ENCODE peak calls at places on chromosomes 5 and 9, in four cellular contexts. F is WTC11, O is HepG2, I is K562. T is an unnamed sample.

GRCh38 chr5:135375040-135375439 is 24.0 kb downstream of the MACROH2A1 start:
- DNase-seq in I (no peak), O (no peak), F (no peak), T (no peak)

GRCh38 chr5:39616131-39616530 is 191.4 kb upstream of the DAB2 start:
- DNase-seq in I (no peak), O (no peak), F (no peak), T (no peak)

GRCh38 chr5:119411935-119412623 is 40.2 kb upstream of the HSD17B4 start:
- DNase-seq in F (peak; percentile 48), O (peak; percentile 57), I (peak; percentile 73), T (peak; percentile 71)

GRCh38 chr5:172715931-172716682 is 54.9 kb downstream of the DUSP1 start:
- DNase-seq in O (peak; percentile 43), I (peak; percentile 52), F (no peak), T (no peak)

GRCh38 chr5:106205916-106206571 is 1464.7 kb downstream of the EFNA5 start:
- DNase-seq in F (no peak), I (no peak), O (no peak), T (no peak)

GRCh38 chr9:26301046-26301445 is 591.6 kb downstream of the CAAP1 start:
- DNase-seq in O (no peak), F (no peak), I (no peak), T (no peak)

GRCh38 chr9:19138084-19138483 is 10.8 kb upstream of the PLIN2 start:
- DNase-seq in F (no peak), I (no peak), O (no peak), T (no peak)

GRCh38 chr9:121645003-121645402 is 6.4 kb upstream of the DAB2IP start:
- DNase-seq in O (no peak), F (no peak), I (no peak), T (no peak)

GRCh38 chr5:88743231-88743879 is 139.6 kb downstream of the MEF2C start:
- DNase-seq in F (no peak), I (peak; percentile 35), O (no peak), T (peak; percentile 22)

GRCh38 chr9:120299785-120300184 is 280.2 kb downstream of the CDK5RAP2 start:
- DNase-seq in F (peak; percentile 36), I (no peak), O (no peak), T (no peak)

GRCh38 chr5:1830571-1831228 is 29.5 kb downstream of the NDUFS6 start:
- DNase-seq in F (no peak), I (no peak), O (no peak), T (no peak)

GRCh38 chr9:134344068-134344820 is 18.0 kb downstream of the RXRA start:
- DNase-seq in O (no peak), F (peak; percentile 46), I (peak; percentile 66), T (no peak)

GRCh38 chr9:114130141-114130540 is 25.2 kb upstream of the COL27A1 start:
- DNase-seq in F (no peak), O (no peak), I (no peak), T (no peak)

GRCh38 chr9:104903609-104904008 is 24.3 kb downstream of the ABCA1 start:
- DNase-seq in O (peak; percentile 38), I (no peak), F (no peak), T (peak; percentile 32)

GRCh38 chr5:96432245-96433065 is 593 bp downstream of the PCSK1 start:
- DNase-seq in I (no peak), O (no peak), F (peak; percentile 55), T (peak; percentile 13)

GRCh38 chr5:179497636-179498365 is 52.6 kb upstream of the RUFY1 start:
- DNase-seq in I (no peak), O (no peak), F (no peak), T (no peak)

GRCh38 chr5:1881273-1881586 is 1.5 kb downstream of the IRX4 start:
- DNase-seq in F (peak; percentile 76), O (no peak), I (peak; percentile 57), T (no peak)

GRCh38 chr5:9888517-9888916 is 258.4 kb upstream of the TAS2R1 start:
- DNase-seq in O (no peak), F (no peak), I (no peak), T (no peak)

GRCh38 chr9:137971477-137972138 is 94.0 kb downstream of the CACNA1B start:
- DNase-seq in O (no peak), I (no peak), F (no peak), T (no peak)

GRCh38 chr5:95809414-95809960 is 13.0 kb downstream of the GLRX start:
- DNase-seq in F (no peak), O (no peak), I (no peak), T (no peak)

GRCh38 chr5:127358274-127358673 is 67.7 kb downstream of the MEGF10 start:
- DNase-seq in F (no peak), O (no peak), I (no peak), T (no peak)

GRCh38 chr5:155983954-155984353 is 343.0 kb upstream of the SGCD start:
- DNase-seq in I (no peak), F (no peak), O (no peak), T (no peak)

GRCh38 chr5:38553001-38553521 is 3.4 kb downstream of the LIFR start:
- DNase-seq in I (no peak), F (no peak), O (no peak), T (no peak)

GRCh38 chr9:113985968-113986585 is 92.0 kb downstream of the AMBP start:
- DNase-seq in O (no peak), I (no peak), F (no peak), T (no peak)

GRCh38 chr5:57163553-57164006 is 10.3 kb upstream of the GPBP1 start:
- DNase-seq in F (no peak), I (no peak), O (no peak), T (no peak)

GRCh38 chr5:88407341-88407740 is 138.7 kb upstream of the TMEM161B start:
- DNase-seq in F (no peak), O (no peak), I (no peak), T (no peak)

GRCh38 chr5:142617416-142617815 is 68.5 kb downstream of the FGF1 start:
- DNase-seq in I (no peak), F (no peak), O (no peak), T (no peak)

GRCh38 chr5:124519396-124519795 is 227.0 kb downstream of the ZNF608 start:
- DNase-seq in O (no peak), I (no peak), F (no peak), T (no peak)

GRCh38 chr5:11139471-11139870 is 378.4 kb upstream of the DAP start:
- DNase-seq in F (no peak), O (no peak), I (no peak), T (no peak)

GRCh38 chr9:18806277-18806676 is 226.7 kb downstream of the SAXO1 start:
- DNase-seq in F (no peak), O (no peak), I (no peak), T (no peak)

GRCh38 chr5:1325870-1326546 is 18.9 kb downstream of the CLPTM1L start:
- DNase-seq in I (no peak), O (no peak), F (no peak), T (no peak)

GRCh38 chr9:91837982-91838731 is 111.9 kb downstream of the ROR2 start:
- DNase-seq in O (no peak), I (peak; percentile 44), F (no peak), T (peak; percentile 39)

GRCh38 chr5:159310492-159310891 is 19.8 kb downstream of the IL12B start:
- DNase-seq in I (no peak), F (peak; percentile 70), O (no peak), T (no peak)

GRCh38 chr5:175889910-175890684 is 18.7 kb downstream of the CPLX2 start:
- DNase-seq in I (no peak), F (no peak), O (peak; percentile 79), T (no peak)

GRCh38 chr9:98551511-98552286 is 157.0 kb downstream of the GABBR2 start:
- DNase-seq in F (no peak), I (no peak), O (no peak), T (no peak)

GRCh38 chr5:15450949-15451348 is 49.0 kb upstream of the FBXL7 start:
- DNase-seq in O (no peak), F (no peak), I (no peak), T (no peak)

GRCh38 chr5:61673007-61673735 is 341.1 kb downstream of the ZSWIM6 start:
- DNase-seq in F (no peak), O (no peak), I (no peak), T (no peak)

GRCh38 chr9:90872835-90873294 is 71.2 kb downstream of the SYK start:
- DNase-seq in F (no peak), I (no peak), O (no peak), T (no peak)

DNA sequence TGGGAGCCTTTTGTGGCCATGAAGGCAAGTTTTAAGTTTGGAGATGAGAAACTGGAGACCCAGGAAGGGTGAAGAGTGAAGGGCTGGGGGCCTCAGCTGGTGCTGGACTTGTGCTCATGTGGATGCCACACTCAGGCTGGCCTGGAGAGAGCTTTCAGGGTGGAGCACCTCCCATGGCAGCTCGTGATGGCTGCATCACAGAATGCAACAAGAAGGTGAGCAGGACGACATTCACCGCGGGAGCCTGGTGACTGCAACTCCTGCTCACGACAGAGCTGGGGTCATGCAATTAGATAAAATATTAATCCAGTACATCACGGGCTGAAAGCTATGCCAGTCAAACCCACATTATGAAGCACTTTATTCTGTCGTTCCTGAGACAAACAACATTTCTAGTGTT is 59.7 kb downstream of the SEMA4D start:
- DNase-seq in O (no peak), F (no peak), I (no peak), T (no peak)
- TF ChIP-seq ELF4 in O (no peak), F (no peak), I (no peak), T (no peak)

GRCh38 chr5:149654893-149655505 is 73.7 kb downstream of the ARHGEF37 start:
- DNase-seq in O (no peak), F (no peak), I (no peak), T (no peak)
- TF ChIP-seq ELF4 in O (no peak), F (no peak), I (no peak), T (no peak)

DNA sequence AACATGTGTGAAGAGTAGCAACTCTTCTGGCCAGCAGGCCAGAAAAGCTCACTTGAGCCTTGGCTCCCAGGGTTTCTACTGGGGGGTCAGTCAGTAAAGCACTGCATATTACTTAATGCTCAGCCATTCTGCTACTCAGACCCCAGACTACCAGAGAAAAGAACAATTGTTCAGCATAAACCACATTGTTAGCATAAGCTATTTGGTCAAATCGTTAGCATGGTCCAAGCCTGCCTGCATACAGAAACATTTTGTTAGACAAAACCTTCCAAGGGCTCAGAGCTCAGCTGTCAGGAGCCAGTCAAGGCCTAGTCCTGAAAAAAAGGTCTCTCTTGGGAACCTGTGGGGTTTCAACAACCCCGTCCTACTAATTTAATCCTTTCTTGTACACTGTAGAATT is 449.3 kb downstream of the PRR16 start:
- DNase-seq in F (no peak), O (no peak), I (no peak), T (no peak)
- TF ChIP-seq ELF4 in F (no peak), O (no peak), I (no peak), T (no peak)

DNA sequence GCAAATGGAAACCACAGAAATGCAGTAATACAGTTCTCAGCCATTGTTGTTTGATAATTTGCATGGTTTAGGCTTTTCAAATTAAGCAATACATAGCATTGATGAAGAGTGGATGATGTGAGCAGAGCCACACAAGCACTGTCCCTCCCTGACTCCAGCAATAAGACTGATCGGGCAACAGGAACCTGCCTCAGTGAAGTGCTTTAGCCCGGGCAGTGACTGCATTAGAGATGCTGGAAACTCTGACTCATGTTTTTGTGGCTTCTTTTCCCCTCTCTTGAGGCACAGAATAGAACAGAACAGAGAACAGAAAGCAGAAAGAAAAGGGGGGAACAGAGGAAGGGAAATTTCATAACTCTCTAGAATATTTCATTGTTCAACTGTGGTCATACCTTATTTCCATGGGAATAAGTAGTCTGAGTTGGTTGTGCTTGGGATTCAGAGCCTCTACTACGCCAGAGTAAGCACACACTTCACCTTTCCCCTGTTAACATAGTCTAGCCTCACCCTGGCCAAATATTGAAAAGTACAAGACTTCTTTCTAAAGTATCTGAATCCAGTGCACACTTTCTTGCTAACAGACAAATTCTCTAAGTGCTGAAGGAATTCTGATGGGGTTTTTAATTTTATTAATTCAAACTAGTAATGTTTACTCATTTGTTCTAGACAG is 164.8 kb upstream of the VCAN start:
- DNase-seq in O (no peak), F (no peak), I (no peak), T (no peak)
- TF ChIP-seq ELF4 in O (no peak), F (no peak), I (no peak), T (no peak)